ENCODE peak calls at places on chromosomes 3 and 15, in four cellular contexts. G, Y, N and H are unnamed samples.

GRCh38 chr15:67521770-67522568 is 1.0 kb downstream of the C15orf61 start:
- DNase-seq in G (no peak), Y (peak), N (no peak), H (no peak)

GRCh38 chr3:47022540-47023161 is 43.2 kb downstream of the NBEAL2 start:
- DNase-seq in G (no peak), Y (no peak), N (no peak), H (no peak)

GRCh38 chr3:36362973-36363372 is 17.3 kb upstream of the STAC start:
- DNase-seq in G (peak), Y (no peak), N (no peak), H (no peak)

GRCh38 chr3:17433866-17434265 is 308.6 kb downstream of the TBC1D5 start:
- DNase-seq in G (no peak), Y (no peak), N (no peak), H (no peak)

GRCh38 chr15:87167706-87168105 is 1088.0 kb downstream of the AGBL1 start:
- DNase-seq in G (no peak), Y (no peak), N (no peak), H (no peak)

GRCh38 chr3:193095366-193095765 is 145.7 kb upstream of the PLAAT1 start:
- DNase-seq in G (no peak), Y (no peak), N (no peak), H (no peak)

GRCh38 chr3:42572278-42572677 is 9.5 kb downstream of the SEC22C start:
- DNase-seq in G (peak), Y (peak), N (peak), H (peak)

GRCh38 chr3:71585891-71586809 is 2.6 kb upstream of the FOXP1 start:
- DNase-seq in G (no peak), Y (peak), N (peak), H (no peak)

GRCh38 chr15:85316244-85316934 is 64.0 kb upstream of the AKAP13 start:
- DNase-seq in G (peak), Y (no peak), N (no peak), H (no peak)

GRCh38 chr15:45449878-45450277 is 71.5 kb upstream of the GATM start:
- DNase-seq in G (no peak), Y (no peak), N (no peak), H (no peak)

GRCh38 chr3:55474213-55474632 is 12.9 kb downstream of the WNT5A start:
- DNase-seq in G (no peak), Y (no peak), N (no peak), H (peak)

GRCh38 chr15:81000626-81001179 is at the start of gene TLNRD1:
- DNase-seq in G (peak), Y (peak), N (peak), H (peak)

GRCh38 chr3:13262493-13263211 is 157.5 kb downstream of the NUP210 start:
- DNase-seq in G (peak), Y (no peak), N (no peak), H (no peak)

GRCh38 chr15:96327155-96327741 is 3.3 kb upstream of the NR2F2 start:
- DNase-seq in G (peak), Y (peak), N (peak), H (no peak)

GRCh38 chr15:77915261-77915960 is 162.1 kb downstream of the TBC1D2B start:
- DNase-seq in G (no peak), Y (no peak), N (no peak), H (peak)

GRCh38 chr3:148372476-148372875 is 325.2 kb upstream of the AGTR1 start:
- DNase-seq in G (no peak), Y (no peak), N (no peak), H (no peak)

GRCh38 chr3:12993623-12994356 is 79.4 kb downstream of the IQSEC1 start:
- DNase-seq in G (no peak), Y (peak), N (peak), H (peak)

GRCh38 chr15:90895571-90896117 is 7.5 kb upstream of the MAN2A2 start:
- DNase-seq in G (no peak), Y (peak), N (peak), H (no peak)

DNA sequence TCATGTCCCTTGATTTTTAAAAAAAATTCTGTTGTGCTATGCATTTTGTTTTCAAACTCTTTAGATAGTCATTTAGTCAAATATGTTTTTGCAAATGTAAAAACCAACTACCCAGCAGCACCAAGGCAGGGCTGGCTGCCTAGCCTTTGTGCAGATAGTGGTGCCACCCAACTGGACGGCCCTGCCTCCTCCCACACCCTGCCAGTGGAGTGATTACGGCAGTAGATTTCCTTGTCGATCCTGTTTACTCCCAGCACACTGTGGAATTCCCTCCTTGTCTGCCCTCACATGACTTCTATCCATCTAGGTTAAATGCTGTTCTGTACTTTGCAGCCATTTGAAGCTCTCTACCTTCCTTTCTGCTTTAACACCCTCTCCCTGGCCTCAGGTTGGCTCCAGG is 79.4 kb upstream of the PLXNA1 start:
- DNase-seq in G (no peak), Y (no peak), N (no peak), H (no peak)
- TF ChIP-seq FOXJ3 in G (no peak), Y (no peak), N (no peak), H (no peak)

DNA sequence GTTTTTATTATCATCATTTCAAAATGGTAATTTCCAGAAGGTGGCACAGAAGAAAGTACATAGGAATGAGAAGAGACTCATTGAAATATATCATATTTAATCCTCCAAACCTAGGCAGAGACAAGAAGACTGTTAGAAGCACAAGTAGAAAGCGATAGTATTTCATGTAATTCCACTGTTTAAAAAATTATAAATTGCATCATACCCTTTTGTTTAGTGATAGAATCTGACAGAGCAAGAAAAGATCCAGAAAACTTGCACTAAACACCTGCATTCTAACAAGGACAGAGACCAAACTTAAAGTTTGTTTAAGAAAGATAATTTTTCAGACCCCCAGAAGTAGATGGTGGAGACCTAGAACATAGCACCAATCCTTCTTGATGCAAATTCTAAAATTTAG is 56.9 kb upstream of the CD96 start:
- DNase-seq in G (no peak), Y (no peak), N (no peak), H (no peak)
- TF ChIP-seq MAX in G (no peak), Y (no peak), N (no peak), H (no peak)

DNA sequence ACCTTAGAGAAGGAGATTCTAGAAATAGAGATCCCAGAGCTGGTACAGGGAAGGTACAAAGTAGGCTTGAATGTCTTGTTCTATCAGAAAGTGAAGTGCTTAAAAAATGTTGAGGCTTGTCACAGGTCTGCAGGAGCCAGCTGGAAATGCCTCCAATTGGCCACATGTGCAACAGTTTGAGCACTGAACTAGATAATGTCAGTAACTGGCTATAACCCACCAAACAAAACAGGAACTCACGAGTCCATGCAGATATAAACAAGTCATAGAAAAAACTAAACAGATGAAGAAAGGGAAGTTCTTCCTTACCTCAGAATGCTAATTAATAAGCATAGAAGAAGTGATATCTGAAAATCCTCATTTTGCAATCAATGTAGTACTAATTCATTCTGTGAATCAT is 11.9 kb upstream of the TF start:
- DNase-seq in G (no peak), Y (no peak), N (no peak), H (no peak)
- TF ChIP-seq FOXJ3 in G (no peak), Y (no peak), N (no peak), H (no peak)

GRCh38 chr3:178434206-178434805 is 101.9 kb upstream of the KCNMB2 start:
- DNase-seq in G (no peak), Y (peak), N (no peak), H (no peak)
- TF ChIP-seq MAX in G (no peak), Y (no peak), N (no peak), H (no peak)

GRCh38 chr3:128458746-128459450 is 7.8 kb downstream of the DNAJB8 start:
- DNase-seq in G (no peak), Y (peak), N (no peak), H (no peak)

GRCh38 chr3:128459451-128459820 is 7.3 kb downstream of the DNAJB8 start:
- DNase-seq in G (no peak), Y (no peak), N (no peak), H (no peak)

GRCh38 chr3:128456776-128457715 is 9.6 kb downstream of the DNAJB8 start:
- DNase-seq in G (no peak), Y (peak), N (peak), H (no peak)

GRCh38 chr3:128455786-128456748 is 10.6 kb downstream of the DNAJB8 start:
- DNase-seq in G (no peak), Y (peak), N (no peak), H (no peak)

GRCh38 chr3:128457918-128458317 is 8.8 kb downstream of the DNAJB8 start:
- DNase-seq in G (no peak), Y (no peak), N (no peak), H (no peak)
- TF ChIP-seq FOXJ3 in G (no peak), Y (no peak), N (no peak), H (no peak)

GRCh38 chr3:89353465-89353864 is 246.0 kb downstream of the EPHA3 start:
- DNase-seq in G (no peak), Y (no peak), N (no peak), H (no peak)
- TF ChIP-seq MAX in G (no peak), Y (no peak), N (no peak), H (no peak)

DNA sequence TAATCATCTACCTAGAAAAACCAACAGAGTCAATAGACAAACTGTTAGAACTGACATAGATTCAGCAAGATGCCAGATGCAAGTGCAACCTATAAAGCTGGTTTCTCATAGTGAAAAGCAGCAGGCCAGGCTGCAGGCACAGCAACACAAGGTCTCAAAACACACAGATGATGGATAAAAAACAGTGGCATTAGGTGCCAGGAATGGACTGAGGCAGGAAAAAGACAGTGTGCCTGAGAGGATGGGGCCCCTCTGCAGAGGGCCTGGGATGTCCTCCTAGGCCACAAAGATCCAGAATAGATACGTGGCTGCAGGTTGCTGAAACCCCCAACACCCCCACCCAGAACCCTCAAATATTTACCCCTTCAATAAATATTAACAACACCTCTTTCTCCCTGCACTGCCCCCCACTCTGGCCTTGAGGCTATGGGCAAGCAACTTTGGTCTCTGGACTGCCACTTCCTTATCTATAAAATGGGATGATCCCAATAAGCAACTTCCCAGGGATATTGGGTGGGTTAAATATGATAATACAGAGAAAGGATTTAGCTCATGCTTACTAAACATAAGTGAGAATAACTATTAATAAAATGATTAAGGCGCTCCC is 35.2 kb upstream of the FGD5 start:
- DNase-seq in G (no peak), Y (peak), N (no peak), H (no peak)
- TF ChIP-seq FOXJ3 in G (peak), Y (no peak), N (no peak), H (no peak)